ENCODE peak calls at places on chromosomes 16 and 17, in four cellular contexts. One of them, this sample, is unnamed.

GRCh38 chr17:36742267-36743000 is 141.1 kb downstream of the MRM1 start:
- DNase-seq in fibroblast of pulmonary artery: no peak
- DNase-seq in A549: no peak
- DNase-seq in Calu3: no peak
- DNase-seq in this sample: no peak

GRCh38 chr17:80176757-80177156 is 6.9 kb downstream of the CARD14 start:
- DNase-seq in fibroblast of pulmonary artery: no peak
- DNase-seq in A549: no peak
- DNase-seq in Calu3: no peak
- DNase-seq in this sample: no peak

GRCh38 chr17:51016099-51016498 is 104.6 kb downstream of the SPAG9 start:
- DNase-seq in fibroblast of pulmonary artery: no peak
- DNase-seq in A549: peak
- DNase-seq in Calu3: no peak
- DNase-seq in this sample: no peak

GRCh38 chr16:87196229-87196628 is 121.0 kb downstream of the C16orf95 start:
- DNase-seq in fibroblast of pulmonary artery: no peak
- DNase-seq in A549: no peak
- DNase-seq in Calu3: no peak
- DNase-seq in this sample: no peak

GRCh38 chr16:69348222-69348621 is 3.4 kb downstream of the TMED6 start:
- DNase-seq in fibroblast of pulmonary artery: no peak
- DNase-seq in A549: no peak
- DNase-seq in Calu3: no peak
- DNase-seq in this sample: no peak

GRCh38 chr16:30113031-30113710 is at the start of gene GDPD3:
- DNase-seq in fibroblast of pulmonary artery: no peak
- DNase-seq in A549: no peak
- DNase-seq in Calu3: peak
- DNase-seq in this sample: no peak

GRCh38 chr17:80254396-80255241 is 6.0 kb upstream of the RNF213 start:
- DNase-seq in fibroblast of pulmonary artery: peak
- DNase-seq in A549: peak
- DNase-seq in Calu3: peak
- DNase-seq in this sample: peak

GRCh38 chr17:43010667-43011308 is 4.2 kb downstream of the IFI35 start:
- DNase-seq in fibroblast of pulmonary artery: no peak
- DNase-seq in A549: peak
- DNase-seq in Calu3: peak
- DNase-seq in this sample: no peak

GRCh38 chr16:67430504-67431076 is 331 bp upstream of the HSD11B2 start:
- DNase-seq in fibroblast of pulmonary artery: no peak
- DNase-seq in A549: no peak
- DNase-seq in Calu3: peak
- DNase-seq in this sample: no peak

GRCh38 chr17:32854177-32854576 is 22.7 kb downstream of the MYO1D start:
- DNase-seq in fibroblast of pulmonary artery: no peak
- DNase-seq in A549: no peak
- DNase-seq in Calu3: no peak
- DNase-seq in this sample: peak

GRCh38 chr16:81497690-81498089 is 53.1 kb downstream of the CMIP start:
- DNase-seq in fibroblast of pulmonary artery: no peak
- DNase-seq in A549: no peak
- DNase-seq in Calu3: no peak
- DNase-seq in this sample: no peak

GRCh38 chr17:19260958-19261357 is 23.8 kb downstream of the EPN2 start:
- DNase-seq in fibroblast of pulmonary artery: no peak
- DNase-seq in A549: peak
- DNase-seq in Calu3: no peak
- DNase-seq in this sample: peak

GRCh38 chr17:8896641-8897635 is 29.5 kb upstream of the PIK3R6 start:
- DNase-seq in fibroblast of pulmonary artery: no peak
- DNase-seq in A549: no peak
- DNase-seq in Calu3: no peak
- DNase-seq in this sample: no peak

GRCh38 chr16:84973226-84973625 is 38.1 kb downstream of the ZDHHC7 start:
- DNase-seq in fibroblast of pulmonary artery: no peak
- DNase-seq in A549: no peak
- DNase-seq in Calu3: no peak
- DNase-seq in this sample: no peak

GRCh38 chr17:8870406-8871040 is 3.0 kb upstream of the PIK3R6 start:
- DNase-seq in fibroblast of pulmonary artery: no peak
- DNase-seq in A549: no peak
- DNase-seq in Calu3: no peak
- DNase-seq in this sample: no peak

GRCh38 chr17:80372922-80373570 is 41.9 kb upstream of the ENDOV start:
- DNase-seq in fibroblast of pulmonary artery: no peak
- DNase-seq in A549: no peak
- DNase-seq in Calu3: no peak
- DNase-seq in this sample: no peak

GRCh38 chr16:57473906-57474305 is 11.4 kb downstream of the POLR2C start:
- DNase-seq in fibroblast of pulmonary artery: no peak
- DNase-seq in A549: no peak
- DNase-seq in Calu3: no peak
- DNase-seq in this sample: no peak

GRCh38 chr17:56319531-56319930 is 166.3 kb downstream of the ANKFN1 start:
- DNase-seq in fibroblast of pulmonary artery: peak
- DNase-seq in A549: peak
- DNase-seq in Calu3: no peak
- DNase-seq in this sample: peak

GRCh38 chr16:71367243-71367976 is 8.9 kb downstream of the CALB2 start:
- DNase-seq in fibroblast of pulmonary artery: peak
- DNase-seq in A549: peak
- DNase-seq in Calu3: peak
- DNase-seq in this sample: peak

GRCh38 chr17:47733047-47733413 is at the start of gene TBX21:
- DNase-seq in fibroblast of pulmonary artery: no peak
- DNase-seq in A549: peak
- DNase-seq in Calu3: peak
- DNase-seq in this sample: no peak

GRCh38 chr16:89564476-89565255 is 4.2 kb downstream of the RPL13 start:
- DNase-seq in fibroblast of pulmonary artery: no peak
- DNase-seq in A549: no peak
- DNase-seq in Calu3: no peak
- DNase-seq in this sample: peak

GRCh38 chr16:80175011-80175410 is 365.8 kb upstream of the DYNLRB2 start:
- DNase-seq in fibroblast of pulmonary artery: no peak
- DNase-seq in A549: no peak
- DNase-seq in Calu3: no peak
- DNase-seq in this sample: no peak

GRCh38 chr17:3961564-3962047 is 2.6 kb downstream of the ATP2A3 start:
- DNase-seq in fibroblast of pulmonary artery: no peak
- DNase-seq in A549: no peak
- DNase-seq in Calu3: no peak
- DNase-seq in this sample: no peak

GRCh38 chr16:26457061-26457460 is 609.7 kb upstream of the C16orf82 start:
- DNase-seq in fibroblast of pulmonary artery: no peak
- DNase-seq in A549: no peak
- DNase-seq in Calu3: no peak
- DNase-seq in this sample: no peak

GRCh38 chr16:74169687-74170522 is 126.7 kb upstream of the PSMD7 start:
- DNase-seq in fibroblast of pulmonary artery: peak
- DNase-seq in A549: peak
- DNase-seq in Calu3: no peak
- DNase-seq in this sample: peak

GRCh38 chr16:58533751-58534470 is 18.6 kb downstream of the SETD6 start:
- DNase-seq in fibroblast of pulmonary artery: peak
- DNase-seq in A549: no peak
- DNase-seq in Calu3: no peak
- DNase-seq in this sample: no peak

GRCh38 chr17:8956521-8956920 is 9.0 kb downstream of the PIK3R5 start:
- DNase-seq in fibroblast of pulmonary artery: no peak
- DNase-seq in A549: no peak
- DNase-seq in Calu3: no peak
- DNase-seq in this sample: no peak

GRCh38 chr16:78147846-78148535 is 48.5 kb downstream of the WWOX start:
- DNase-seq in fibroblast of pulmonary artery: no peak
- DNase-seq in A549: no peak
- DNase-seq in Calu3: no peak
- DNase-seq in this sample: peak

GRCh38 chr17:78411241-78411855 is 32.9 kb downstream of the PGS1 start:
- DNase-seq in fibroblast of pulmonary artery: no peak
- DNase-seq in A549: no peak
- DNase-seq in Calu3: no peak
- DNase-seq in this sample: no peak

GRCh38 chr16:14302031-14302398 is 230.9 kb downstream of the MRTFB start:
- DNase-seq in fibroblast of pulmonary artery: peak
- DNase-seq in A549: peak
- DNase-seq in Calu3: peak
- DNase-seq in this sample: peak

GRCh38 chr16:49282690-49283375 is 1.2 kb upstream of the CBLN1 start:
- DNase-seq in fibroblast of pulmonary artery: no peak
- DNase-seq in A549: no peak
- DNase-seq in Calu3: no peak
- DNase-seq in this sample: no peak

GRCh38 chr17:39604911-39605491 is 2.7 kb downstream of the NEUROD2 start:
- DNase-seq in fibroblast of pulmonary artery: no peak
- DNase-seq in A549: no peak
- DNase-seq in Calu3: peak
- DNase-seq in this sample: no peak

DNA sequence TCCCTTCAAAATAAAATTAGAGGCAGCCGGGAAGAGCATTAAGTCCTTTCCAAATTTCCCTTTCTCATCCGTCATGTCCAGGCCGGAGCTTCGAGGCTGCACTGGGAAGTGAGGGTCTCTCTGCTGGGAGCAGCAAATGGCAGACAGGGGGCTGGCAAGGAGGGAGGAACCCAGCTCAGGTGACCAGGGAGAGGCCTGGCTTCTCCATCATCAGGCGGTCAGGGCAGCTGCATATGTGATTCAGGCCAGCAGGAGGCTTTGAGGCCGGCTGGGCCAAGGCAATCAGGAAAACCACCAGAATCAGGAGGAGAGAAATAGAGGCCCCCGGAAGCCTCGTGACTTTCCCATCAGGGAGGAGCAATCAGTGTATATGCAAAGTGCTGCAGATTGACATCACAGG is 85.0 kb upstream of the RPL38 start:
- DNase-seq in fibroblast of pulmonary artery: no peak
- DNase-seq in A549: no peak
- DNase-seq in Calu3: no peak
- DNase-seq in this sample: no peak
- TF ChIP-seq CTCF in fibroblast of pulmonary artery: no peak
- TF ChIP-seq CTCF in A549: no peak
- TF ChIP-seq CTCF in Calu3: no peak
- TF ChIP-seq CTCF in this sample: no peak

GRCh38 chr16:17367932-17368331 is 102.8 kb downstream of the XYLT1 start:
- DNase-seq in fibroblast of pulmonary artery: peak
- DNase-seq in A549: no peak
- DNase-seq in Calu3: no peak
- DNase-seq in this sample: no peak
- TF ChIP-seq CTCF in fibroblast of pulmonary artery: peak
- TF ChIP-seq CTCF in A549: no peak
- TF ChIP-seq CTCF in Calu3: no peak
- TF ChIP-seq CTCF in this sample: no peak

GRCh38 chr17:1485311-1485747 is 7.2 kb downstream of the MYO1C start:
- DNase-seq in fibroblast of pulmonary artery: no peak
- DNase-seq in A549: peak
- DNase-seq in Calu3: peak
- DNase-seq in this sample: no peak

GRCh38 chr17:1485748-1486376 is 6.6 kb downstream of the MYO1C start:
- DNase-seq in fibroblast of pulmonary artery: peak
- DNase-seq in A549: peak
- DNase-seq in Calu3: peak
- DNase-seq in this sample: peak

GRCh38 chr17:1484060-1484535 is 8.4 kb downstream of the MYO1C start:
- DNase-seq in fibroblast of pulmonary artery: no peak
- DNase-seq in A549: no peak
- DNase-seq in Calu3: no peak
- DNase-seq in this sample: no peak

GRCh38 chr17:1482686-1483445 is 9.6 kb downstream of the MYO1C start:
- DNase-seq in fibroblast of pulmonary artery: no peak
- DNase-seq in A549: no peak
- DNase-seq in Calu3: no peak
- DNase-seq in this sample: no peak

GRCh38 chr17:1484586-1485310 is 7.7 kb downstream of the MYO1C start:
- DNase-seq in fibroblast of pulmonary artery: peak
- DNase-seq in A549: peak
- DNase-seq in Calu3: peak
- DNase-seq in this sample: peak
- TF ChIP-seq CTCF in fibroblast of pulmonary artery: no peak
- TF ChIP-seq CTCF in A549: no peak
- TF ChIP-seq CTCF in Calu3: no peak
- TF ChIP-seq CTCF in this sample: no peak

DNA sequence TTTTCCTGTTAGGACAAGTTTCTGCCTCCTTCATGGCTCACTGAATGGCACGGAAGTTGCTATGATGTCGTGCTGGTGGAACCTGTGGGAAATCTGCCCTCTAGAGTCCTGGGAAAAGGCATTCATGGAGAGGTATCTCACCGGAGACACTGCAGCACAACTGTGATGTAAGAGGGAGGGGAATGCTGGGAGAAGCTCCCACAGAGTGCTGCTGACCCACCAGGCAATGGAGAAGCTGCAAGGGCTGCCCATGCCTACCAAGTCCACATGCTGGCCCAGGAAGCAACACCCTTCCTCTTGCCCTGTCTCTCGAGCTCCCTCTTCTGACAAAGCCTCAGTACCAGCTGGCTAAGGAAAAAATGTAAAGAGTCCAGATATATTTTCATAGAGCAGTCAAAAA is 45.2 kb upstream of the SLC5A11 start:
- DNase-seq in fibroblast of pulmonary artery: peak
- DNase-seq in A549: peak
- DNase-seq in Calu3: peak
- DNase-seq in this sample: peak
- TF ChIP-seq CTCF in fibroblast of pulmonary artery: peak
- TF ChIP-seq CTCF in A549: peak
- TF ChIP-seq CTCF in Calu3: peak
- TF ChIP-seq CTCF in this sample: peak

This sample was measured in bronchial epithelial cell.